ENCODE peak calls at places on chromosomes 11 and 22, in ten cellular contexts. One of them, this sample, is unnamed.

GRCh38 chr11:32659672-32660071 is 76.0 kb downstream of the EIF3M start:
- DNase-seq in transverse colon: no peak
- DNase-seq in endothelial cell: no peak
- DNase-seq in HCEC 1CT: peak; percentile 20
- DNase-seq in EL: no peak
- DNase-seq in dermis blood vessel endothelial cell: no peak
- DNase-seq in omental fat pad: no peak
- DNase-seq in NCI-H1105: no peak
- DNase-seq in cardiac muscle cell: no peak
- DNase-seq in fibroblast of lung: no peak
- DNase-seq in this sample: no peak

GRCh38 chr11:119375629-119376196 is 5.8 kb downstream of the USP2 start:
- DNase-seq in transverse colon: peak; percentile 55
- DNase-seq in endothelial cell: no peak
- DNase-seq in HCEC 1CT: peak; percentile 88
- DNase-seq in EL: peak; percentile 41
- DNase-seq in dermis blood vessel endothelial cell: no peak
- DNase-seq in omental fat pad: no peak
- DNase-seq in NCI-H1105: no peak
- DNase-seq in cardiac muscle cell: no peak
- DNase-seq in fibroblast of lung: peak; percentile 95
- DNase-seq in this sample: no peak

GRCh38 chr22:22569218-22569617 is 10.2 kb upstream of the PRAME start:
- DNase-seq in transverse colon: no peak
- DNase-seq in endothelial cell: no peak
- DNase-seq in HCEC 1CT: no peak
- DNase-seq in EL: no peak
- DNase-seq in dermis blood vessel endothelial cell: no peak
- DNase-seq in omental fat pad: no peak
- DNase-seq in NCI-H1105: no peak
- DNase-seq in cardiac muscle cell: no peak
- DNase-seq in fibroblast of lung: no peak
- DNase-seq in this sample: no peak

GRCh38 chr11:34682822-34683221 is 61.9 kb downstream of the EHF start:
- DNase-seq in transverse colon: no peak
- DNase-seq in endothelial cell: no peak
- DNase-seq in HCEC 1CT: peak; percentile 52
- DNase-seq in EL: peak; percentile 61
- DNase-seq in dermis blood vessel endothelial cell: peak; percentile 32
- DNase-seq in omental fat pad: no peak
- DNase-seq in NCI-H1105: no peak
- DNase-seq in cardiac muscle cell: no peak
- DNase-seq in fibroblast of lung: no peak
- DNase-seq in this sample: no peak

GRCh38 chr11:101516546-101516945 is 67.3 kb downstream of the TRPC6 start:
- DNase-seq in transverse colon: no peak
- DNase-seq in endothelial cell: peak; percentile 7
- DNase-seq in HCEC 1CT: no peak
- DNase-seq in EL: no peak
- DNase-seq in dermis blood vessel endothelial cell: no peak
- DNase-seq in omental fat pad: no peak
- DNase-seq in NCI-H1105: no peak
- DNase-seq in cardiac muscle cell: peak; percentile 7
- DNase-seq in fibroblast of lung: no peak
- DNase-seq in this sample: no peak

GRCh38 chr11:19079643-19080440 is 19.3 kb upstream of the MRGPRX2 start:
- DNase-seq in transverse colon: no peak
- DNase-seq in endothelial cell: no peak
- DNase-seq in HCEC 1CT: peak; percentile 94
- DNase-seq in EL: peak; percentile 96
- DNase-seq in dermis blood vessel endothelial cell: peak; percentile 91
- DNase-seq in omental fat pad: no peak
- DNase-seq in NCI-H1105: peak; percentile 17
- DNase-seq in cardiac muscle cell: no peak
- DNase-seq in fibroblast of lung: peak; percentile 60
- DNase-seq in this sample: no peak

GRCh38 chr11:7512525-7513209 is 1.1 kb upstream of the PPFIBP2 start:
- DNase-seq in transverse colon: peak; percentile 80
- DNase-seq in endothelial cell: peak; percentile 14
- DNase-seq in HCEC 1CT: no peak
- DNase-seq in EL: peak; percentile 34
- DNase-seq in dermis blood vessel endothelial cell: no peak
- DNase-seq in omental fat pad: no peak
- DNase-seq in NCI-H1105: no peak
- DNase-seq in cardiac muscle cell: peak; percentile 75
- DNase-seq in fibroblast of lung: peak; percentile 49
- DNase-seq in this sample: no peak

GRCh38 chr11:76380161-76380976 is 563 bp downstream of the THAP12 start:
- DNase-seq in transverse colon: peak; percentile 23
- DNase-seq in endothelial cell: no peak
- DNase-seq in HCEC 1CT: peak; percentile 12
- DNase-seq in EL: peak; percentile 41
- DNase-seq in dermis blood vessel endothelial cell: peak; percentile 28
- DNase-seq in omental fat pad: no peak
- DNase-seq in NCI-H1105: no peak
- DNase-seq in cardiac muscle cell: peak; percentile 1
- DNase-seq in fibroblast of lung: peak; percentile 10
- DNase-seq in this sample: peak; percentile 51

GRCh38 chr11:48107188-48107704 is 109.4 kb upstream of the OR4B1 start:
- DNase-seq in transverse colon: peak; percentile 57
- DNase-seq in endothelial cell: no peak
- DNase-seq in HCEC 1CT: peak; percentile 38
- DNase-seq in EL: peak; percentile 70
- DNase-seq in dermis blood vessel endothelial cell: no peak
- DNase-seq in omental fat pad: no peak
- DNase-seq in NCI-H1105: no peak
- DNase-seq in cardiac muscle cell: no peak
- DNase-seq in fibroblast of lung: no peak
- DNase-seq in this sample: peak; percentile 22

GRCh38 chr11:119696378-119697157 is 32.4 kb downstream of the NECTIN1 start:
- DNase-seq in transverse colon: peak; percentile 44
- DNase-seq in endothelial cell: no peak
- DNase-seq in HCEC 1CT: no peak
- DNase-seq in EL: no peak
- DNase-seq in dermis blood vessel endothelial cell: no peak
- DNase-seq in omental fat pad: no peak
- DNase-seq in NCI-H1105: peak; percentile 96
- DNase-seq in cardiac muscle cell: no peak
- DNase-seq in fibroblast of lung: no peak
- DNase-seq in this sample: no peak

GRCh38 chr11:67644042-67644441 is 4.5 kb upstream of the TBX10 start:
- DNase-seq in transverse colon: no peak
- DNase-seq in endothelial cell: no peak
- DNase-seq in HCEC 1CT: no peak
- DNase-seq in EL: no peak
- DNase-seq in dermis blood vessel endothelial cell: no peak
- DNase-seq in omental fat pad: no peak
- DNase-seq in NCI-H1105: no peak
- DNase-seq in cardiac muscle cell: no peak
- DNase-seq in fibroblast of lung: no peak
- DNase-seq in this sample: no peak

GRCh38 chr22:41780714-41781507 is 19.6 kb upstream of the CCDC134 start:
- DNase-seq in transverse colon: peak; percentile 81
- DNase-seq in endothelial cell: no peak
- DNase-seq in HCEC 1CT: peak; percentile 30
- DNase-seq in EL: peak; percentile 51
- DNase-seq in dermis blood vessel endothelial cell: peak; percentile 47
- DNase-seq in omental fat pad: peak; percentile 44
- DNase-seq in NCI-H1105: no peak
- DNase-seq in cardiac muscle cell: peak; percentile 36
- DNase-seq in fibroblast of lung: peak; percentile 33
- DNase-seq in this sample: peak; percentile 94